ENCODE peak calls at places on chromosomes 16 and 17, in seven cellular contexts. D is effector memory CD4-positive, alpha-beta T cell; J is body of pancreas; W is right lobe of liver; N is A549; R is spleen; H is cardiac muscle cell. L is an unnamed sample.
A peak's percentile ranks its signal among the peaks of the same experiment; 100 is the strongest.

GRCh38 chr17:77332034-77332971 is 191.5 kb downstream of the SEC14L1 start:
- DNase-seq in D (peak; percentile 58), J (no peak), W (no peak), N (no peak), R (peak; percentile 54), H (no peak), L (no peak)

GRCh38 chr16:23496826-23497542 is 13.3 kb downstream of the GGA2 start:
- DNase-seq in D (no peak), J (peak; percentile 59), W (no peak), N (no peak), R (peak; percentile 41), H (peak; percentile 64), L (peak; percentile 71)

GRCh38 chr17:63631062-63631461 is 8.8 kb downstream of the MAP3K3 start:
- DNase-seq in D (no peak), J (no peak), W (no peak), N (no peak), R (no peak), H (no peak), L (no peak)

GRCh38 chr17:13599808-13600398 is 1.8 kb downstream of the HS3ST3A1 start:
- DNase-seq in D (no peak), J (no peak), W (no peak), N (no peak), R (no peak), H (no peak), L (no peak)

GRCh38 chr17:43533699-43534098 is 12.4 kb downstream of the ETV4 start:
- DNase-seq in D (no peak), J (no peak), W (no peak), N (no peak), R (no peak), H (no peak), L (no peak)

GRCh38 chr16:13316008-13316407 is 414.6 kb downstream of the SHISA9 start:
- DNase-seq in D (no peak), J (no peak), W (no peak), N (no peak), R (no peak), H (no peak), L (no peak)

GRCh38 chr16:19694989-19695388 is 23.0 kb downstream of the KNOP1 start:
- DNase-seq in D (no peak), J (no peak), W (no peak), N (no peak), R (no peak), H (no peak), L (no peak)

GRCh38 chr17:30819941-30820705 is 4.4 kb downstream of the CRLF3 start:
- DNase-seq in D (no peak), J (no peak), W (no peak), N (no peak), R (peak; percentile 68), H (peak; percentile 65), L (no peak)

GRCh38 chr17:80943346-80944145 is 48.1 kb upstream of the CHMP6 start:
- DNase-seq in D (no peak), J (peak; percentile 2), W (no peak), N (no peak), R (peak; percentile 31), H (no peak), L (peak; percentile 4)

DNA sequence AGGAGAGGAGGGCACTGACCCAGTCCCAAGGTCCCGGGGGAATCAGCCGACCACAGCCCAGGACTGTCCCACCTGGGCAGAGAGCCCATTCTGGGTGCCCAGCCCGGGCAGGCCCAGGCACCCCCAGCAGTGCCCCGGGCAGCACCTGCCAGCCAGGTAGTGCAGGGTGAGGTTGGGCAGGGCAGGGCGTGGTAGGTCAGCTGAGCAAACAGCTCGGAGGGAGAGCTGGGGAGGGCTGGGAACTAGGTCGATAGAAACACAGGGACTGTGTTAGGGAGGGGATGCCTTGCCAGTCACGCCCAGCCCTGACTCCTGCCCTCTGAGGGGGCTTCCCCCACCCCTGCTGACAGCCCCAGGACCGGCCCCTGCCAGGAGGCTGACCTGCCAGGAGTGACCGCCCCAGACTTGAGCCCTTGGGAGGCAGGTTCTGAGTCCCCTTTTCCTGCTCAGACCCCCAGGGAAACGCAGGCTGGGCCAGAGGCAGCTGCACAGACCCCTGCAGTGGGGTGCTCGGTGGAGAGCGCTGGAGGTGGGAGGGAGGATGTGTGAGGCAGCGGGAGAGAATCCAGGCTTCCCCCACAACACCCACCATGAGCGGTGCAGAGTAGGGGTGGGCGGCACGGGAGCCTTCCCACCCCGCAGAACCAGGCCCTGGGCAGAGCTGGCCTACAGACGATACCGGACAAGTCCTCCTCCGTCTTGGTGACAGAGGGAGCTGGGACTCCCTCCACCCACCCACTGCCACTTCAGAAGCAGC is 4.7 kb downstream of the HS3ST6 start:
- DNase-seq in D (no peak), J (peak; percentile 86), W (no peak), N (no peak), R (no peak), H (no peak), L (no peak)
- H3K27ac ChIP-seq in D (no peak overlapping the region), J (peak overlapping the region; percentile 13), W (no peak overlapping the region), N (peak overlapping the region; percentile 75), R (no peak overlapping the region), H (no peak overlapping the region), L (no peak overlapping the region)

GRCh38 chr17:28738680-28739384 is 5.0 kb upstream of the TRAF4 start:
- DNase-seq in D (peak; percentile 48), J (no peak), W (no peak), N (no peak), R (peak; percentile 83), H (no peak), L (no peak)
- H3K4me3 ChIP-seq in D (no peak overlapping the region), J (no peak overlapping the region), W (no peak overlapping the region), N (no peak overlapping the region), R (no peak overlapping the region), H (no peak overlapping the region), L (no peak overlapping the region)

GRCh38 chr16:85449195-85449884 is 163.8 kb upstream of the GSE1 start:
- DNase-seq in D (no peak), J (no peak), W (peak; percentile 78), N (no peak), R (no peak), H (no peak), L (no peak)
- H3K27ac ChIP-seq in D (peak overlapping the region; percentile 22), J (peak overlapping the region; percentile 84), W (peak overlapping the region; percentile 21), N (no peak overlapping the region), R (peak overlapping the region; percentile 72), H (peak overlapping the region; percentile 37), L (no peak overlapping the region)

DNA sequence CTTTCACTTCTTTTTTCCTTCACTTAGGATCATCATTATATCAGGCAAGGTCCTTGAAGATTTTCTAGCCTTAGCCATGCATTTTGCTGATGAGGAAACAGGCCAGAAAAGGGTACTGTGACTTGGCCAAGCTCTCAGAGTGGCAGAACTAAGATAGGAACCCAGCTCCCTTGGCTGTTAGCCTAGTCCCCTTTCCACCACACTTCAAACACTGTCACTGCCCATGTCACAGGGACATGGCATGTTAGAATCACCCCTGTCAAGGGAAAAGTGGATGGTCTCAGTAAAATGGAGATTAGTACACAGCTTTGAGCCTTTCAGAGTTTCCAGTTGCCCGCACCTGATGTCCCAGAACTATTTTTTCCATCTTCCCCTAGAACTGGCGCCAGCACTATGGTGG is 1.7 kb downstream of the CALCOCO2 start:
- DNase-seq in D (no peak), J (no peak), W (no peak), N (no peak), R (no peak), H (no peak), L (no peak)
- H3K4me3 ChIP-seq in D (no peak overlapping the region), J (no peak overlapping the region), W (no peak overlapping the region), N (no peak overlapping the region), R (no peak overlapping the region), H (no peak overlapping the region), L (no peak overlapping the region)

DNA sequence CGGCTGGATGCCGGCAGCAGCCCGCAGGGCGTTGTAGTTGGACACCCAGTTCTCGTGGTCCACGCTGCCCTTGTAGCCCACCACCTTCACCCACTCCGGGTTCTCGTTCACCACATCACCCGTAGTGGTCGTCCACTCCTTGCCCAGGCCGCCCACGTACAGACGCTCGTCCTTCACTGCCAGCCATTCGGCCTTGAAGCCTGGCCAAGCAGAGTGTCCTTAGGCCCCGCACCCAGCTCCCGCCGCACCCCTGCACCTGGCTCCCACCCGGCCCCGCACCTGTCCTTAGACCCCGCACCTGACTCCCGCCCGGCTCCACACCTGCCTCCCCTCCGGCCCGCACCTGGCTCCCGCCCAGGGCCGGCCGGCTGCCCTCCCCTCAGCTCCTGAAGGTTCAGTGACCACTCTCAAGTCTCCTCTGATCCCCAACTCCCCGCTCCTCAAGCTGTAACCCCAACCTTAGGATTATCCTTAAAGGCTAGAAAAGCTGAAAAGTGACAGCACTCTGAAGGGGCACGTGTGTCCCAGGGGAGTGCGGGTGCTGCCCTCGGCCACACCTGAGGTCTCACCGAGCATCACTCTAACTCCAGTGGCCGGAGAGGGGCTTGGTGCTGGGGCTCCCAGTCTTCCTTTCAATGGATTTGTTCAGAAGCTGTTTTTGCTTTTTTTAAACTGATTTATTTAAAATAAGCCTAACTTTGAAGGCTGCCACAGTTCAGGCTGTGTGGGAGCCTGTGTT is 14.4 kb downstream of the CANT1 start:
- DNase-seq in D (no peak), J (no peak), W (peak; percentile 26), N (no peak), R (no peak), H (no peak), L (peak; percentile 25)
- H3K27ac ChIP-seq in D (no peak overlapping the region), J (peak overlapping the region; percentile 59), W (no peak overlapping the region), N (no peak overlapping the region), R (peak overlapping the region; percentile 83), H (no peak overlapping the region), L (no peak overlapping the region)

GRCh38 chr16:3909791-3910583 is 29.5 kb upstream of the CREBBP start:
- DNase-seq in D (no peak), J (no peak), W (no peak), N (no peak), R (peak; percentile 38), H (no peak), L (no peak)

GRCh38 chr16:3906363-3906762 is 25.9 kb upstream of the CREBBP start:
- DNase-seq in D (no peak), J (no peak), W (no peak), N (no peak), R (no peak), H (no peak), L (no peak)

GRCh38 chr16:3907586-3907985 is 27.1 kb upstream of the CREBBP start:
- DNase-seq in D (no peak), J (no peak), W (no peak), N (no peak), R (peak; percentile 20), H (no peak), L (no peak)

GRCh38 chr16:3912373-3912772 is 31.9 kb upstream of the CREBBP start:
- DNase-seq in D (no peak), J (no peak), W (no peak), N (no peak), R (no peak), H (no peak), L (no peak)

GRCh38 chr16:3908951-3909437 is 28.5 kb upstream of the CREBBP start:
- DNase-seq in D (no peak), J (no peak), W (no peak), N (no peak), R (peak; percentile 46), H (no peak), L (peak; percentile 37)
- H3K4me3 ChIP-seq in D (no peak overlapping the region), J (no peak overlapping the region), W (no peak overlapping the region), N (no peak overlapping the region), R (no peak overlapping the region), H (no peak overlapping the region), L (no peak overlapping the region)

GRCh38 chr17:61495161-61495857 is 43.1 kb downstream of the TBX4 start:
- DNase-seq in D (no peak), J (no peak), W (no peak), N (no peak), R (no peak), H (peak; percentile 40), L (peak; percentile 77)
- H3K27ac ChIP-seq in D (no peak overlapping the region), J (no peak overlapping the region), W (no peak overlapping the region), N (no peak overlapping the region), R (no peak overlapping the region), H (no peak overlapping the region), L (no peak overlapping the region)

L was measured in adrenal gland.